ENCODE peak calls at places on chromosomes 4 and X, in six cellular contexts. L is substantia nigra, I is neural progenitor cell, R is GM12878, E is IMR-90, Y is uterus. Q is an unnamed sample.

GRCh38 chr4:105192910-105193309 is 46.2 kb downstream of the TET2 start:
- DNase-seq in R (no peak), Y (no peak), L (no peak), I (no peak), E (no peak), Q (no peak)

GRCh38 chr4:182384496-182385155 is 141.4 kb downstream of the TENM3 start:
- DNase-seq in R (no peak), I (peak; percentile 64), L (no peak), Y (no peak), E (peak; percentile 20), Q (no peak)

GRCh38 chr4:24924309-24924781 is 11.5 kb upstream of the CCDC149 start:
- DNase-seq in Y (no peak), E (peak; percentile 97), L (no peak), I (no peak), R (no peak), Q (no peak)

GRCh38 chr4:71559957-71560541 is 221.2 kb downstream of the SLC4A4 start:
- DNase-seq in I (no peak), L (no peak), Y (no peak), E (peak; percentile 64), R (no peak), Q (no peak)

GRCh38 chr4:87108142-87108546 is 112.3 kb downstream of the KLHL8 start:
- DNase-seq in R (no peak), E (peak; percentile 85), Y (peak; percentile 67), I (no peak), L (no peak), Q (no peak)

GRCh38 chr4:2261853-2262144 is at the start of gene MXD4:
- DNase-seq in E (no peak), R (no peak), I (no peak), Y (no peak), L (no peak), Q (no peak)

GRCh38 chrX:118346258-118347094 is 570 bp downstream of the WDR44 start:
- DNase-seq in L (peak; percentile 10), R (no peak), Y (peak; percentile 27), E (no peak), I (peak; percentile 58), Q (peak; percentile 33)

GRCh38 chrX:71996138-71996537 is 85.5 kb downstream of the NHSL2 start:
- DNase-seq in E (no peak), L (no peak), I (no peak), Y (no peak), R (no peak), Q (no peak)

GRCh38 chr4:4971796-4972195 is 47.5 kb downstream of the CYTL1 start:
- DNase-seq in I (no peak), E (no peak), L (no peak), Y (no peak), R (no peak), Q (no peak)

GRCh38 chrX:151515233-151515632 is 48.2 kb upstream of the PASD1 start:
- DNase-seq in L (no peak), E (no peak), I (no peak), Y (no peak), R (no peak), Q (no peak)

GRCh38 chr4:155529197-155529596 is 137.5 kb upstream of the GUCY1A1 start:
- DNase-seq in I (peak; percentile 41), L (no peak), R (no peak), E (no peak), Y (no peak), Q (no peak)

GRCh38 chrX:150715180-150715579 is 22.0 kb downstream of the MTMR1 start:
- DNase-seq in I (no peak), E (no peak), L (no peak), R (no peak), Y (no peak), Q (no peak)

GRCh38 chrX:137792214-137792613 is 226.3 kb downstream of the ZIC3 start:
- DNase-seq in L (no peak), Y (no peak), E (no peak), I (peak; percentile 3), R (no peak), Q (no peak)

GRCh38 chr4:40662962-40663604 is 33.4 kb upstream of the RBM47 start:
- DNase-seq in R (peak; percentile 82), Y (no peak), E (peak; percentile 89), L (no peak), I (no peak), Q (no peak)

GRCh38 chrX:67780694-67781109 is 236.9 kb downstream of the AR start:
- DNase-seq in Y (peak; percentile 84), L (no peak), I (no peak), R (no peak), E (peak; percentile 78), Q (no peak)

GRCh38 chrX:110178179-110178865 is 139.6 kb downstream of the AMMECR1 start:
- DNase-seq in I (no peak), L (no peak), Y (no peak), R (no peak), E (no peak), Q (no peak)

GRCh38 chrX:132957211-132958085 is 981 bp downstream of the HS6ST2 start:
- DNase-seq in R (no peak), Y (no peak), I (peak; percentile 80), E (no peak), L (no peak), Q (no peak)

GRCh38 chr4:84511703-84512102 is 12.6 kb upstream of the NKX6-1 start:
- DNase-seq in E (no peak), R (no peak), I (no peak), L (no peak), Y (no peak), Q (no peak)

GRCh38 chr4:164828945-164829344 is 48.0 kb upstream of the APELA start:
- DNase-seq in Y (no peak), R (no peak), I (no peak), E (no peak), L (no peak), Q (no peak)

GRCh38 chr4:90187148-90187884 is 60.1 kb downstream of the CCSER1 start:
- DNase-seq in R (peak; percentile 35), L (no peak), E (no peak), I (no peak), Y (no peak), Q (no peak)

GRCh38 chr4:22485751-22486150 is 30.1 kb downstream of the ADGRA3 start:
- DNase-seq in E (peak; percentile 76), Y (no peak), R (no peak), I (no peak), L (no peak), Q (no peak)

GRCh38 chrX:115966920-115967319 is 203.6 kb upstream of the AGTR2 start:
- DNase-seq in I (peak; percentile 22), Y (no peak), E (no peak), R (no peak), L (no peak), Q (no peak)

GRCh38 chr4:178664636-178665035 is 1222.4 kb upstream of the AGA start:
- DNase-seq in L (no peak), Y (no peak), E (no peak), I (no peak), R (no peak), Q (no peak)

GRCh38 chr4:107018336-107018735 is 17.8 kb downstream of the DKK2 start:
- DNase-seq in I (no peak), R (no peak), E (no peak), L (no peak), Y (no peak), Q (no peak)

GRCh38 chrX:121975666-121976065 is 928.3 kb downstream of the GLUD2 start:
- DNase-seq in L (no peak), E (no peak), R (no peak), I (no peak), Y (no peak), Q (no peak)

GRCh38 chr4:47032405-47033106 is 1.2 kb downstream of the GABRB1 start:
- DNase-seq in R (no peak), Y (peak; percentile 45), I (peak; percentile 88), E (peak; percentile 65), L (peak; percentile 2), Q (no peak)
- H3K27ac ChIP-seq in R (no peak overlapping the region), Y (no peak overlapping the region), I (no peak overlapping the region), E (peak overlapping the region; percentile 3), L (peak overlapping the region; percentile 49), Q (no peak overlapping the region)

GRCh38 chr4:119000400-119000799 is 111.7 kb downstream of the SYNPO2 start:
- DNase-seq in I (no peak), R (no peak), Y (peak; percentile 55), L (no peak), E (peak; percentile 15), Q (no peak)

GRCh38 chr4:118995693-118996391 is 107.2 kb downstream of the SYNPO2 start:
- DNase-seq in Y (no peak), E (no peak), L (no peak), R (no peak), I (no peak), Q (no peak)

GRCh38 chr4:118999919-119000318 is 111.3 kb downstream of the SYNPO2 start:
- DNase-seq in Y (no peak), E (no peak), R (no peak), I (no peak), L (no peak), Q (no peak)

GRCh38 chr4:118994030-118994429 is 105.4 kb downstream of the SYNPO2 start:
- DNase-seq in L (no peak), Y (no peak), R (no peak), E (peak; percentile 97), I (no peak), Q (no peak)

DNA sequence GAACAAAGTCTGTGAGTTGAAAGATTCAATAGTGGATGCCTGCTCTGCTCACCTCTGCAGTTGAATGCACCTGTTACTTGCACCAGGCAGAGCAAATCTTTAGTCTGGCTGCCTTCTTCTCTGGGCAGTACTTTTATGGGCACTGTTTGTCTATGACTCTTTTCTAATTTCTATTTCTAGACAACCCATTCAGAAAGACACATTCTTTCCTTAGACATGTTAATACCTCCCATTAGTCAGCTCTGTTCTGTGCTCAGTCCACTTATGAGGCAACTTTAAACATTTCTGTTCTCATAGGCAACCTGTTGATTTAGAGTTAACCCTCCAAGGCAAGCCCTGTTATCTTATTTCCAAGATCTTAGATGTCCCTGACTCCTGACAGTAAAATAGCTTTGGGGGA is 108.9 kb downstream of the SYNPO2 start:
- DNase-seq in Y (no peak), R (no peak), I (no peak), L (no peak), E (peak; percentile 78), Q (no peak)
- H3K27ac ChIP-seq in Y (peak overlapping the region; percentile 78), R (no peak overlapping the region), I (no peak overlapping the region), L (no peak overlapping the region), E (peak overlapping the region; percentile 80), Q (no peak overlapping the region)

GRCh38 chr4:98663226-98664006 is 5.0 kb upstream of the TSPAN5 start:
- DNase-seq in L (peak; percentile 3), R (peak; percentile 84), E (no peak), Y (no peak), I (no peak), Q (peak; percentile 40)
- H3K27ac ChIP-seq in L (no peak overlapping the region), R (peak overlapping the region; percentile 66), E (no peak overlapping the region), Y (no peak overlapping the region), I (no peak overlapping the region), Q (peak overlapping the region; percentile 96)

GRCh38 chr4:128244379-128244778 is 43.2 kb downstream of the PGRMC2 start:
- DNase-seq in R (no peak), Y (no peak), L (no peak), E (peak; percentile 75), I (no peak), Q (no peak)

GRCh38 chr4:128241019-128241418 is 46.6 kb downstream of the PGRMC2 start:
- DNase-seq in I (no peak), Y (no peak), R (no peak), E (no peak), L (no peak), Q (no peak)

GRCh38 chr4:128241981-128242380 is 45.6 kb downstream of the PGRMC2 start:
- DNase-seq in Y (no peak), E (no peak), I (no peak), L (no peak), R (no peak), Q (no peak)

GRCh38 chr4:128241425-128241913 is 46.1 kb downstream of the PGRMC2 start:
- DNase-seq in I (no peak), R (no peak), L (no peak), E (peak; percentile 99), Y (no peak), Q (no peak)

GRCh38 chr4:128242601-128243000 is 45.0 kb downstream of the PGRMC2 start:
- DNase-seq in Y (no peak), I (no peak), E (no peak), R (no peak), L (no peak), Q (no peak)
- H3K27ac ChIP-seq in Y (no peak overlapping the region), I (no peak overlapping the region), E (peak overlapping the region; percentile 95), R (no peak overlapping the region), L (no peak overlapping the region), Q (no peak overlapping the region)